ENCODE peak calls at places on chromosomes 5 and 9, in eight cellular contexts. V is CD8-positive, alpha-beta memory T cell; J is gastrocnemius medialis; G is transverse colon; L is A673; M is spleen; W is OCI-LY7; A is HCT116. X is an unnamed sample.

GRCh38 chr5:97163360-97163764 is 19.7 kb downstream of the RIOK2 start:
- DNase-seq in L (peak), A (no peak), J (no peak), M (no peak), W (peak), V (no peak), G (no peak), X (no peak)

GRCh38 chr5:150766265-150766664 is 7.4 kb upstream of the DCTN4 start:
- DNase-seq in M (no peak), A (no peak), W (no peak), V (no peak), L (no peak), J (no peak), G (no peak), X (no peak)

GRCh38 chr9:71487046-71487445 is 281.3 kb downstream of the CEMIP2 start:
- DNase-seq in L (no peak), J (peak), G (no peak), V (no peak), M (no peak), A (no peak), W (no peak), X (no peak)

GRCh38 chr9:26500471-26500870 is 392.1 kb downstream of the CAAP1 start:
- DNase-seq in V (no peak), G (no peak), W (no peak), J (no peak), M (no peak), A (no peak), L (no peak), X (no peak)

GRCh38 chr9:87590996-87591395 is 93.3 kb downstream of the DAPK1 start:
- DNase-seq in A (no peak), J (no peak), W (no peak), M (no peak), V (no peak), L (no peak), G (no peak), X (no peak)

GRCh38 chr5:130277522-130277921 is 373.3 kb downstream of the CHSY3 start:
- DNase-seq in V (no peak), W (no peak), L (no peak), G (no peak), M (peak), A (no peak), J (no peak), X (no peak)

GRCh38 chr9:3507395-3508077 is 18.3 kb downstream of the RFX3 start:
- DNase-seq in W (peak), G (no peak), L (no peak), A (no peak), M (no peak), V (no peak), J (no peak), X (no peak)

GRCh38 chr5:158880514-158881001 is 219.2 kb downstream of the EBF1 start:
- DNase-seq in W (peak), J (no peak), V (no peak), G (no peak), M (no peak), L (no peak), A (no peak), X (no peak)

GRCh38 chr5:149915392-149916260 is 29.0 kb downstream of the PDE6A start:
- DNase-seq in L (no peak), A (no peak), W (no peak), G (no peak), M (no peak), V (no peak), J (no peak), X (no peak)

GRCh38 chr5:123344819-123345426 is 78.3 kb downstream of the CEP120 start:
- DNase-seq in J (no peak), L (peak), M (no peak), W (peak), G (no peak), V (no peak), A (no peak), X (no peak)

GRCh38 chr9:87886210-87887150 is 3.8 kb downstream of the SPATA31E1 start:
- DNase-seq in A (no peak), J (no peak), V (no peak), W (no peak), L (no peak), G (no peak), M (no peak), X (no peak)

GRCh38 chr5:38532165-38532669 is 24.2 kb downstream of the LIFR start:
- DNase-seq in M (no peak), A (no peak), L (no peak), G (no peak), V (no peak), J (no peak), W (no peak), X (peak)

GRCh38 chr5:77492653-77493000 is 511 bp upstream of the WDR41 start:
- DNase-seq in J (no peak), W (no peak), A (no peak), L (no peak), M (no peak), G (no peak), V (no peak), X (no peak)

GRCh38 chr5:127041571-127041970 is 11.2 kb upstream of the MARCHF3 start:
- DNase-seq in G (no peak), W (no peak), L (no peak), J (no peak), A (no peak), V (no peak), M (no peak), X (no peak)

GRCh38 chr9:109519366-109519765 is 21.3 kb upstream of the PTPN3 start:
- DNase-seq in W (no peak), J (no peak), M (no peak), V (no peak), A (no peak), L (no peak), G (no peak), X (no peak)
- H3K27ac ChIP-seq in W (no peak), J (no peak), M (no peak), V (no peak), A (no peak), L (no peak), G (no peak), X (no peak)

DNA sequence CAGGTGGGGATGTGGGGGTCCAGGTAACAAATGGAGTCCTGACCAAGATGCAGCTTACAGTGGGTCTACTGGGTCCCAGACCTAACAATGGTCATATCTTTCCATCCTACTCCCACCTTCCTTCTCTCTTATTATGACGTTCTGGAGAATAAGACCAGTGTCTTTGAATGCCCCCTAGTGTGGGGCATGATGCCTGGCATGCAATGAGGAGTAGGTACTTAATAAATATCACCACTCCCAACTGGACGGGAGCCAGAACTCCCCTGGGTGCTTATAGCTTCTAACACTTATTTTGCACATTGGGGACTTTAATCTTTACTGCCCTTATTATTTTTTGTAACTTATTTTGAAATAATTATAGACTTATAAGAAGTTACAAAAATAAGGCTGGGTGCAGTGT is 98.2 kb downstream of the NDFIP1 start:
- DNase-seq in W (no peak), J (no peak), M (peak), V (no peak), L (peak), A (peak), G (no peak), X (no peak)
- H3K27ac ChIP-seq in W (no peak), J (no peak), M (no peak), V (no peak), L (no peak), A (no peak), G (no peak), X (no peak)

GRCh38 chr5:180344393-180344999 is 8.6 kb downstream of the GFPT2 start:
- DNase-seq in J (no peak), G (no peak), M (peak), V (no peak), L (no peak), W (no peak), A (no peak), X (no peak)
- H3K27ac ChIP-seq in J (no peak), G (no peak), M (no peak), V (no peak), L (no peak), W (no peak), A (no peak), X (no peak)

DNA sequence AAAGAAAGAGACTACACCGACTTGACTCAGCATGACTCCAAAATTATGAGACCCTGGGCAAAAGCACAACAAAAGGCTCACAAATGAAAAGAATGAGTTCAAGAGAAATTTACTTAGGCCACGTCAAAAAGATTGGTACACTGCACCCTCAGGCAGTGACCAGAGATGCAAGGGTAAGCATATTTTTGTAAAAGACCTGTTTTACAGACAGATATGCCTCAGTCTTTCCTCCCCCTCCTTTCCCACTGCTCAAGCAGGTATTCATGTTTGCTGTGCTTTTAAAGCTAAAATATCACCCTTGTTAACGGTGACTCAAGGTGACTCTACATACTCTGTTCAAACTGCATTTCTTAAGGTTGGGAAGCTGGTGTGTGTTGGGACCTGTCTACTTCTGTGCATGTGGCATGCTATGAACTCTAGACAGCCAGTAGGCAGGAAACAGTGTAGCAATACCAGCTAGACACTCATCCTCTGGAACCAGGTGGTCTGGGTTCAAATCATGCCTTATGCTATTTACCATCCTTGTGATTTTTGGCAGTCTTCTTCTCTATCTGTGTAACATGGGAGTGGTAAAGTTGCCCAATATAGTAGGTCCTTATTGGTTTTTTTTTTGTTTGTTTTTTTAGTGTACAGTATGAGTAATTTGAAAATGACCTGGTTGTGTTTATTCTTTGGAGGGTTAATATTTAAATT is 98.7 kb downstream of the TLE4 start:
- DNase-seq in M (no peak), L (no peak), G (no peak), W (no peak), J (no peak), V (no peak), A (no peak), X (no peak)
- H3K27ac ChIP-seq in M (no peak), L (no peak), G (no peak), W (no peak), J (no peak), V (no peak), A (no peak), X (no peak)

DNA sequence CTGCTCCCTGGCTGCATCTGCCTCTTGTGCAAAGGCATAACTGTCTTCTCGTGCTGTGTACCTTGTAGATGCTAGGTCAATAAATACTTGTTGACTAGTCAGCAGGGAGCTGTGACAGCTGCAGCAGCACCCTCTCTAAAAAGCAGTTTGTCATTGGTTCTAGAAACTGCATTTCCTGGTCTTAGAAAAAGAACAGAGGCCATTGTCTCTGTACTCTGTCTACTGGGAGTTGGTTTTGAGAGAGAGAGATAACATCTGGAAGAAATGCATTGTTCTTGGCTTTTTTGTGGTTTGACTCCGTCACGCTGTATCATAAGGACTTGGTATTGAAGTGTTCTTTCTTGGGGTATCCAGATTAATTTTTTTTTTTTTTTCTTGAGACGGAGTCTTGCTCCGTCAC is 32.3 kb downstream of the SH3GLB2 start:
- DNase-seq in A (no peak), G (no peak), V (no peak), L (peak), J (no peak), M (peak), W (no peak), X (no peak)
- H3K27ac ChIP-seq in A (no peak), G (no peak), V (no peak), L (no peak), J (no peak), M (no peak), W (no peak), X (peak)

GRCh38 chr5:156037151-156037909 is 289.6 kb upstream of the SGCD start:
- DNase-seq in L (no peak), A (no peak), G (no peak), M (no peak), W (no peak), J (no peak), V (no peak), X (no peak)

DNA sequence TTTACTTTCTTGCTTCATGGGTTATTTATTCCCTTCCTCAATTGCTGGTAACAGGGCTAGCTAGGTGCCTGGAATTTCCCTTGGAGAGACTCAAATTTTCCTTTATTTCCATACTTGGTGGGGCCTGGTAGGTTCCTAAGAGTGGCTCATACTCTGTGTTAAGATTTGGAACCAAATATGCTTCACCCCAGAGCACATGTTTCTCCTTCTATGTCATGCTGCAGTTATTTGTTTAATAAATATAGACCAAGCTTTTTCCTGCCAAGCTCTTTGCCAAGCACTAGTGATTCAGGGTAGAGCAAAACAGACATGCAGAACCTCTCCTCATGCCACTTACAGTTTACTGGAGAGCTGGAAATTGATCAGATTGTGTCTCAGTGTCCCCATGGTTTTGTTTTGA is 290.3 kb upstream of the SGCD start:
- DNase-seq in M (no peak), W (no peak), G (no peak), L (no peak), A (no peak), J (no peak), V (no peak), X (no peak)
- H3K27ac ChIP-seq in M (no peak), W (no peak), G (no peak), L (no peak), A (no peak), J (peak), V (no peak), X (no peak)